ENCODE peak calls at places on chromosome 13, in nine cellular contexts. I is ureter; V is psoas muscle; R is NCI-H1105 treated with DMSO at 0.1 percent for 48 hours; N is NCI-H2081; D is stimulated activated naive B cell treated with anti-CD40 and anti-IgM and Interleukin-4, amounts not matched to agents 10 μg/mL and 1 μg/mL and 100 μg/mL, for 72 hours; A is omental fat pad; W is EH; G is NCI-H774. O is an unnamed sample.

GRCh38 chr13:83048419-83048818 is 833.9 kb downstream of the SLITRK1 start:
- DNase-seq in I (no peak), V (no peak), R (no peak), N (no peak), D (no peak), A (no peak), W (peak), G (no peak), O (no peak)

GRCh38 chr13:34020388-34020787 is 202.4 kb downstream of the RFC3 start:
- DNase-seq in I (no peak), V (no peak), R (no peak), N (no peak), D (no peak), A (no peak), W (no peak), G (no peak), O (no peak)

GRCh38 chr13:23469901-23470525 is 36.5 kb upstream of the SACS start:
- DNase-seq in I (no peak), V (no peak), R (no peak), N (no peak), D (no peak), A (no peak), W (peak), G (no peak), O (no peak)

GRCh38 chr13:99546878-99547277 is 45.6 kb downstream of the TM9SF2 start:
- DNase-seq in I (no peak), V (no peak), R (no peak), N (no peak), D (no peak), A (no peak), W (no peak), G (no peak), O (no peak)

GRCh38 chr13:73536865-73537264 is 478.1 kb downstream of the KLF5 start:
- DNase-seq in I (no peak), V (no peak), R (no peak), N (no peak), D (no peak), A (no peak), W (no peak), G (no peak), O (no peak)

GRCh38 chr13:75415720-75416119 is 66.2 kb downstream of the TBC1D4 start:
- DNase-seq in I (no peak), V (no peak), R (no peak), N (no peak), D (no peak), A (no peak), W (peak), G (no peak), O (no peak)

GRCh38 chr13:31794452-31794851 is 55.1 kb downstream of the RXFP2 start:
- DNase-seq in I (no peak), V (peak), R (no peak), N (no peak), D (no peak), A (no peak), W (no peak), G (no peak), O (no peak)

GRCh38 chr13:90706631-90707030 is 640.9 kb upstream of the MIR17HG start:
- DNase-seq in I (no peak), V (no peak), R (no peak), N (no peak), D (no peak), A (no peak), W (no peak), G (no peak), O (no peak)

GRCh38 chr13:40485611-40486517 is 180.6 kb downstream of the FOXO1 start:
- DNase-seq in I (no peak), V (no peak), R (no peak), N (no peak), D (peak), A (no peak), W (no peak), G (no peak), O (no peak)

GRCh38 chr13:44710576-44710975 is 134.4 kb upstream of the TSC22D1 start:
- DNase-seq in I (no peak), V (no peak), R (no peak), N (no peak), D (peak), A (no peak), W (peak), G (no peak), O (no peak)

O was measured in esophagus muscularis mucosa.